ENCODE peak calls at places on chromosomes 16 and 17, in four cellular contexts. F, Q, H and O are unnamed samples.
A peak's percentile ranks its signal among the peaks of the same experiment; 100 is the strongest.

GRCh38 chr16:84657229-84657837 is 9.0 kb downstream of the KLHL36 start:
- DNase-seq in F (no peak), Q (no peak), H (no peak), O (no peak)

GRCh38 chr16:50265260-50265659 is 1.1 kb upstream of the ADCY7 start:
- DNase-seq in F (no peak), Q (peak; percentile 54), H (no peak), O (peak; percentile 49)

GRCh38 chr16:57799619-57800212 is 2.6 kb downstream of the KIFC3 start:
- DNase-seq in F (peak; percentile 30), Q (no peak), H (no peak), O (no peak)

GRCh38 chr17:38436386-38436785 is 8.1 kb downstream of the ARHGAP23 start:
- DNase-seq in F (no peak), Q (no peak), H (no peak), O (no peak)

GRCh38 chr16:88073201-88073721 is 122.0 kb downstream of the BANP start:
- DNase-seq in F (peak; percentile 31), Q (no peak), H (no peak), O (no peak)

GRCh38 chr17:49823614-49824013 is 24.3 kb downstream of the TAC4 start:
- DNase-seq in F (no peak), Q (no peak), H (no peak), O (no peak)

GRCh38 chr16:17397499-17397891 is 73.3 kb downstream of the XYLT1 start:
- DNase-seq in F (no peak), Q (peak; percentile 40), H (peak; percentile 66), O (peak; percentile 61)

GRCh38 chr16:84518804-84519341 is 14.4 kb upstream of the MEAK7 start:
- DNase-seq in F (peak; percentile 37), Q (no peak), H (no peak), O (no peak)

GRCh38 chr16:56048425-56049100 is 142.7 kb upstream of the GNAO1 start:
- DNase-seq in F (no peak), Q (no peak), H (no peak), O (no peak)

GRCh38 chr17:48719642-48720262 is 2.6 kb downstream of the PRAC1 start:
- DNase-seq in F (no peak), Q (no peak), H (no peak), O (no peak)

GRCh38 chr17:81947189-81947588 is at the start of gene MYADML2:
- DNase-seq in F (no peak), Q (no peak), H (no peak), O (no peak)

GRCh38 chr17:64386412-64387144 is 4.1 kb downstream of the PECAM1 start:
- DNase-seq in F (no peak), Q (no peak), H (peak; percentile 25), O (no peak)

GRCh38 chr16:3143598-3144330 is 8.9 kb downstream of the ZNF213 start:
- DNase-seq in F (peak; percentile 12), Q (no peak), H (no peak), O (peak; percentile 40)

GRCh38 chr17:77884019-77884418 is 74.5 kb upstream of the TNRC6C start:
- DNase-seq in F (peak; percentile 46), Q (no peak), H (peak; percentile 29), O (peak; percentile 95)

GRCh38 chr16:28092721-28093382 is 29.3 kb upstream of the GSG1L start:
- DNase-seq in F (peak; percentile 61), Q (no peak), H (no peak), O (no peak)

GRCh38 chr16:84042879-84043485 is 387 bp upstream of the SLC38A8 start:
- DNase-seq in F (peak; percentile 38), Q (no peak), H (no peak), O (no peak)

GRCh38 chr17:47279062-47279801 is 25.6 kb downstream of the ITGB3 start:
- DNase-seq in F (peak; percentile 70), Q (peak; percentile 36), H (peak; percentile 98), O (no peak)

GRCh38 chr17:6654816-6655731 is 3.5 kb downstream of the C17orf100 start:
- DNase-seq in F (peak; percentile 62), Q (peak; percentile 52), H (no peak), O (no peak)

GRCh38 chr17:4144411-4144747 is 1.4 kb downstream of the CYB5D2 start:
- DNase-seq in F (no peak), Q (no peak), H (no peak), O (no peak)

GRCh38 chr16:14013571-14014283 is 57.4 kb upstream of the MRTFB start:
- DNase-seq in F (no peak), Q (no peak), H (peak; percentile 80), O (peak; percentile 19)

GRCh38 chr17:72457712-72458111 is 336.9 kb downstream of the SOX9 start:
- DNase-seq in F (no peak), Q (no peak), H (no peak), O (peak; percentile 52)

GRCh38 chr16:25626172-25626571 is 65.6 kb upstream of the HS3ST4 start:
- DNase-seq in F (no peak), Q (no peak), H (no peak), O (no peak)

GRCh38 chr16:75195811-75196790 is 10.9 kb downstream of the CTRB2 start:
- DNase-seq in F (peak; percentile 38), Q (peak; percentile 22), H (no peak), O (no peak)

GRCh38 chr16:3952342-3953131 is 72.0 kb upstream of the CREBBP start:
- DNase-seq in F (no peak), Q (no peak), H (peak; percentile 75), O (peak; percentile 57)

GRCh38 chr17:51590071-51590470 is 329.7 kb downstream of the UTP18 start:
- DNase-seq in F (no peak), Q (no peak), H (no peak), O (peak; percentile 14)

GRCh38 chr17:81239714-81240555 is 817 bp downstream of the NDUFAF8 start:
- DNase-seq in F (no peak), Q (no peak), H (no peak), O (no peak)

GRCh38 chr16:3084969-3085670 is 14.0 kb downstream of the ZSCAN10 start:
- DNase-seq in F (no peak), Q (no peak), H (no peak), O (no peak)

GRCh38 chr16:48611329-48612137 is 1.6 kb upstream of the N4BP1 start:
- DNase-seq in F (peak; percentile 67), Q (peak; percentile 62), H (no peak), O (no peak)

GRCh38 chr16:86088287-86088686 is 189.3 kb downstream of the IRF8 start:
- DNase-seq in F (no peak), Q (no peak), H (no peak), O (no peak)

GRCh38 chr17:38568845-38569510 is 36.8 kb downstream of the SRCIN1 start:
- DNase-seq in F (no peak), Q (no peak), H (no peak), O (no peak)

GRCh38 chr17:49739662-49740271 is 24.2 kb downstream of the FAM117A start:
- DNase-seq in F (peak; percentile 87), Q (peak; percentile 84), H (peak; percentile 84), O (peak; percentile 96)

GRCh38 chr16:47258874-47259461 is 115.2 kb upstream of the NETO2 start:
- DNase-seq in F (no peak), Q (no peak), H (peak; percentile 42), O (peak; percentile 35)

GRCh38 chr16:47260496-47260895 is 116.8 kb upstream of the NETO2 start:
- DNase-seq in F (no peak), Q (no peak), H (no peak), O (no peak)

GRCh38 chr16:47254771-47255170 is 111.0 kb upstream of the NETO2 start:
- DNase-seq in F (no peak), Q (no peak), H (no peak), O (no peak)
- H3K4me1 ChIP-seq in F (no peaks in the 10 kb centered on the region), Q (no peaks in the 10 kb centered on the region), H (peaks cover 15% of the 10 kb centered on the region), O (no peaks in the 10 kb centered on the region)

DNA sequence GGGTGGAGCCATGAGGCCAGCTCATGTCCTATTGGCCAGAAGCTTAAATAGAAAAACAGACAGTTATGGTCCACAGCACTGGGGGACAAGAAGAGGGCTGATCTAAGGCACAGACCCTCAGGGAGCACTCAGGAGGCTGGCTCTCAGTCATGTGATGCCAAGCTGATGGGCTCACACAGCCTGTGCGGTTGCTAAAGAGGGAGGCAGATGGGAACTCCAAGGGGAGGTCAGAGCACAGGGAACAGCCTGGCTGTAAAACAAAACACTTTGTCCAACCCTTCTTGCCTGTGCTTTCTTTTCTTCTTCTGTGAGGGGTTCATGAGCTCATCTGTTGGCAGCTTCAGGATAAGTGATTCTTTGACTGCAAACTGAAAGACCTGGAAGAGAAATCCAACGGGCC is 27.2 kb downstream of the CNTNAP1 start:
- DNase-seq in F (no peak), Q (no peak), H (no peak), O (no peak)
- H3K4me3 ChIP-seq in F (no peak overlapping the region), Q (no peak overlapping the region), H (no peak overlapping the region), O (no peak overlapping the region)

DNA sequence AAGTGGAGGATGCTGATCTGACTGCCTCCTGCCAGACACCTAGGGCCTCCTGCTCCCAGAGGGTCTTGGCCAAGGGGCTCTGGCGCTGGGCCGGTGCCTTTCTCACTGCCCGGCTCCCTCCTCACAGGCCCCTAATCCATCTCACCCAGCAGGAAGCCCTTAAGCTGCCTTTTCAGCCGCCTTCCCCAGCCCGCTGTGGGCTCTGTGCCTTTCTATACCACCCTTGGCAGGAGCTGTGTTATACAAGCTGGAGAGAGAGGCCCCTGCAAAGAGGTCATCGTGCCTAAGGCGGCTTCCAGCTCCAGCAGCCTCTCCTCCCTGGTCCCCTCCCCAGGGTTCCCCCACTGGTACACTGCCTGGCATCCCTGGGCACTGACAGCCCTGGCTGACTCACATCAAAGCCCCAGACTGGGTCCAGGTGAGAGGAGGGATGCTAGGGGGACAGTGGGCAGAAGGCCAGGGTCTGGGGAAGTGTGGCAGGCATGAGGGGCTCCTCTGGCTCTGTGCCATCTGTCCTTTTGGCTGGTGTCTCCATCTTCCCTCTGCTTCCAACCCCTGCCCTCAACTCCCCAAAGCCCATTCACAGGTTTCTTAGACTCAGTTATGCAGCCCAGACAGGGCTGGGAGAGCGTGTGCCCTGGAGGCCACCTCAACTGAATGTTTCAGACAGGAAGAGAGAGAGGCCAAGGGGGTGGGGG is 15.3 kb upstream of the FZD2 start:
- DNase-seq in F (no peak), Q (no peak), H (no peak), O (no peak)
- H3K4me1 ChIP-seq in F (no peaks in the 10 kb centered on the region), Q (peaks cover 8% of the 10 kb centered on the region), H (peaks cover 38% of the 10 kb centered on the region), O (no peaks in the 10 kb centered on the region)

GRCh38 chr17:13014801-13015200 is 3.0 kb downstream of the ELAC2 start:
- DNase-seq in F (no peak), Q (no peak), H (no peak), O (no peak)
- H3K4me3 ChIP-seq in F (no peak overlapping the region), Q (no peak overlapping the region), H (no peak overlapping the region), O (no peak overlapping the region)

DNA sequence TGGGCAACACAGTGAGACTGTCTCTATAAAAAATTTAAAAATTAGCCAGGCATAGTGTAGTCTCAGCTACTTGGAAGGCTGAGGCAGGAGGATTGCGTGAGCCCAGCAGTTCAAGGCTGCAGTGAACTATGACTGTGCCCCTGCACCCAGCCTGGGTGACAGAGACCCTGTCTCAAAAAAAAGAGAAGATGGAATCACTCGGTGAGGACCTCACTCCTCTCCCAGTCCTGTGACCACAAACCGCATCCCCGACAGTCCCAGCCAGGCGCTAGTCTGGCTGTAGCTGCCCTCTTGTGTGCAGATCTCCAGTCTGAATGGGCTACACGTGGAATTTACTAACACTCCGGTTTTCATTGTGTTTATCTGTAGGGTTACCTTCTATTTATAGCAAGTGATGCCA is 11.1 kb downstream of the DEXI start:
- DNase-seq in F (no peak), Q (no peak), H (no peak), O (no peak)
- H3K4me1 ChIP-seq in F (peaks cover 49% of the 10 kb centered on the region), Q (peaks cover 42% of the 10 kb centered on the region), H (no peaks in the 10 kb centered on the region), O (no peaks in the 10 kb centered on the region)